ENCODE peak calls at places on chromosome X, in eight cellular contexts. C, L, P, A, V, H, S and M are unnamed samples.
A peak's percentile ranks its signal among the peaks of the same experiment; 100 is the strongest.

GRCh38 chrX:111071542-111072277 is 24.3 kb upstream of the PAK3 start:
- DNase-seq in C (no peak), L (no peak), P (no peak), A (no peak), V (no peak), H (no peak), S (no peak), M (no peak)

GRCh38 chrX:103831342-103831802 is 685 bp downstream of the RAB9B start:
- DNase-seq in C (no peak), L (no peak), P (no peak), A (no peak), V (no peak), H (peak; percentile 16), S (no peak), M (no peak)

GRCh38 chrX:66863721-66864120 is 224.8 kb upstream of the EDA2R start:
- DNase-seq in C (no peak), L (no peak), P (no peak), A (no peak), V (no peak), H (no peak), S (no peak), M (no peak)

GRCh38 chrX:107429090-107429489 is 20.4 kb upstream of the FRMPD3 start:
- DNase-seq in C (peak; percentile 50), L (peak; percentile 85), P (no peak), A (peak; percentile 3), V (peak; percentile 85), H (no peak), S (no peak), M (no peak)

GRCh38 chrX:19964017-19964710 is 26.7 kb downstream of the BCLAF3 start:
- DNase-seq in C (no peak), L (no peak), P (no peak), A (no peak), V (no peak), H (no peak), S (no peak), M (no peak)

GRCh38 chrX:136551410-136551809 is 19.4 kb downstream of the VGLL1 start:
- DNase-seq in C (no peak), L (no peak), P (no peak), A (no peak), V (no peak), H (no peak), S (no peak), M (no peak)

GRCh38 chrX:34849371-34849770 is 93.2 kb upstream of the FAM47B start:
- DNase-seq in C (no peak), L (no peak), P (no peak), A (peak; percentile 74), V (no peak), H (no peak), S (no peak), M (no peak)

GRCh38 chrX:41802958-41803357 is 79.0 kb downstream of the GPR82 start:
- DNase-seq in C (no peak), L (peak; percentile 71), P (no peak), A (no peak), V (peak; percentile 44), H (no peak), S (no peak), M (no peak)

GRCh38 chrX:10415704-10416001 is 204.7 kb downstream of the MID1 start:
- DNase-seq in C (no peak), L (no peak), P (no peak), A (peak; percentile 51), V (no peak), H (no peak), S (no peak), M (no peak)

GRCh38 chrX:15471016-15471415 is 22.1 kb downstream of the PIR start:
- DNase-seq in C (peak; percentile 17), L (peak; percentile 90), P (no peak), A (peak; percentile 65), V (peak; percentile 89), H (peak; percentile 54), S (peak; percentile 18), M (peak; percentile 78)

GRCh38 chrX:37883196-37883595 is 35.8 kb upstream of the DYNLT3 start:
- DNase-seq in C (no peak), L (no peak), P (no peak), A (peak; percentile 38), V (no peak), H (no peak), S (no peak), M (no peak)

GRCh38 chrX:108167211-108167872 is 75.8 kb downstream of the ATG4A start:
- DNase-seq in C (no peak), L (no peak), P (no peak), A (peak; percentile 29), V (no peak), H (no peak), S (no peak), M (no peak)

GRCh38 chrX:151753313-151754041 is 18.9 kb downstream of the CNGA2 start:
- DNase-seq in C (peak; percentile 22), L (peak; percentile 83), P (peak; percentile 36), A (peak; percentile 2), V (peak; percentile 75), H (peak; percentile 64), S (peak; percentile 32), M (peak; percentile 82)

GRCh38 chrX:110421499-110422455 is 63.1 kb downstream of the RTL9 start:
- DNase-seq in C (peak; percentile 84), L (no peak), P (no peak), A (no peak), V (no peak), H (no peak), S (no peak), M (no peak)

GRCh38 chrX:31714797-31715196 is 643.0 kb upstream of the FTHL17 start:
- DNase-seq in C (no peak), L (no peak), P (no peak), A (no peak), V (no peak), H (no peak), S (no peak), M (no peak)

GRCh38 chrX:134528936-134529335 is 69.0 kb downstream of the HPRT1 start:
- DNase-seq in C (no peak), L (no peak), P (no peak), A (no peak), V (no peak), H (no peak), S (no peak), M (no peak)

GRCh38 chrX:41472231-41472815 is 25.2 kb downstream of the NYX start:
- DNase-seq in C (no peak), L (peak; percentile 71), P (no peak), A (no peak), V (no peak), H (no peak), S (no peak), M (no peak)

DNA sequence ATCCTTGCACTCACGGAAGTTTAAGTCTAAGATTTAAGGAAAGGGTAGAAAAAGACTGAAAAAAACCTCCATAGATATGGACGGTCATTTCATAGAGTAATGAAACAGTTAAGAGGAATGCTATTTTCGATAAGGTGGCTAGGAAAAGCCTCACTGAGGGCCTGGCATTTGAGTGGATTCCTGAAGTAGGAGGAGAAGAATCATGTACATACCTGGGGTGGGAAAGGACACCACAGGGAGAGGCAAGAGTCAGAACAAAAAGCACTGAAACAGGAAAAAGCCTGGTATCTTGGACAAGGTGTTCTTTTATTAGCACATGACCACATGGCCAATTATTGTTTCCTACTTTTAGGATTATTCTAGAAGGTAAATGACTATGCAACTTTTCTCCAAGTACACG is 547.2 kb upstream of the DIPK2B start:
- DNase-seq in C (no peak), L (no peak), P (no peak), A (no peak), V (no peak), H (no peak), S (no peak), M (no peak)
- H3K36me3 ChIP-seq in C (no peaks in the 10 kb centered on the region), L (peaks cover 20% of the 10 kb centered on the region), P (no peaks in the 10 kb centered on the region), A (peaks cover 23% of the 10 kb centered on the region), V (no peaks in the 10 kb centered on the region), H (peaks cover 91% of the 10 kb centered on the region), S (peaks cover 7% of the 10 kb centered on the region), M (no peaks in the 10 kb centered on the region)

GRCh38 chrX:13373807-13374187 is 53.9 kb upstream of the ATXN3L start:
- DNase-seq in C (no peak), L (no peak), P (no peak), A (peak; percentile 82), V (no peak), H (no peak), S (no peak), M (no peak)

GRCh38 chrX:13371191-13371590 is 51.3 kb upstream of the ATXN3L start:
- DNase-seq in C (no peak), L (no peak), P (no peak), A (peak; percentile 24), V (no peak), H (no peak), S (no peak), M (no peak)

GRCh38 chrX:13374364-13374763 is 54.5 kb upstream of the ATXN3L start:
- DNase-seq in C (no peak), L (no peak), P (no peak), A (no peak), V (no peak), H (no peak), S (no peak), M (no peak)

GRCh38 chrX:13372203-13372980 is 52.5 kb upstream of the ATXN3L start:
- DNase-seq in C (no peak), L (no peak), P (no peak), A (no peak), V (no peak), H (no peak), S (no peak), M (no peak)

DNA sequence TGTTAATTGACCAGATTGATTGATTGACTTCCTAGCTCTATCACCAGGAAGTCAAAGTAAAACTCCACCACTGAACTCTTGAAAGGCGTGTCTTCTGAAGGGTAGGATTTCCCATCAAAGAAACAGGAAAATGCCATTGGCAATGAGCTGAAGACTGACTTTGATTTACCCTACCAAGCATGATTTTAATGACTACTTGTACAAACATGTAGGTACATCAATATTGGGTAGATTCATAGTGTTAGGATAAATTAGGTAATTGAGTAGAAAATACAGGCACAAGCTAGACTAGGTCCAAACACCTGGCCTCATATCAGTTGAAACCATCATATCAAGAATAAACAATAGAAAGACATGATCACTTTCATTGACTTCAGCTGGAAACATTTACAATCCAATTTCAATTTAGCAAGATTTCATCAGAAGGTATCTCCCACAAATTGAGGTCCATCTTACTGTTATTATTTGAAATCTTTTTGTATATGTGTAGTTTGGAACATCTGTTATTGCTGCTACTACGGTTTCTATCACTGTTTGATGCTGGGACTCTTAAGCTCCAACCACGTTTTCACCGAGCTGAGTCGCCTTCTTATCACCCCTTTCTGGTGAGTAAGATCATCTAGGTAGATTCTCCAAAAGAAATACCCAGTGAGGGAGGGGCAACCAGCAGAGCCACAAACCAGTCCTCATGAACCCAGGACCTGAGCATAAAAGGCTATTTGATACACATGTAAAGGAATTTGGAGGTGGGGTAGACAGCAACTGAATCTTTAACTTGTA is 53.4 kb upstream of the ATXN3L start:
- DNase-seq in C (no peak), L (no peak), P (no peak), A (peak; percentile 70), V (no peak), H (no peak), S (no peak), M (no peak)
- H3K27ac ChIP-seq in C (no peak overlapping the region), L (no peak overlapping the region), P (no peak overlapping the region), A (peak overlapping the region; percentile 100), V (no peak overlapping the region), H (peak overlapping the region; percentile 55), S (peak overlapping the region; percentile 30), M (no peak overlapping the region)

GRCh38 chrX:40105791-40106676 is 8.3 kb upstream of the BCOR start:
- DNase-seq in C (peak; percentile 70), L (peak; percentile 94), P (no peak), A (no peak), V (peak; percentile 85), H (peak; percentile 76), S (peak; percentile 79), M (peak; percentile 83)
- H3K4me1 ChIP-seq in C (peaks cover 13% of the 10 kb centered on the region), L (no peaks in the 10 kb centered on the region), P (peaks cover 16% of the 10 kb centered on the region), A (peaks cover 10% of the 10 kb centered on the region), V (peaks cover 51% of the 10 kb centered on the region), H (no peaks in the 10 kb centered on the region), S (peaks cover 35% of the 10 kb centered on the region), M (no peaks in the 10 kb centered on the region)

GRCh38 chrX:13464599-13465275 is 104.7 kb upstream of the EGFL6 start:
- DNase-seq in C (no peak), L (no peak), P (no peak), A (peak; percentile 54), V (no peak), H (no peak), S (no peak), M (no peak)
- H3K36me3 ChIP-seq in C (no peaks in the 10 kb centered on the region), L (no peaks in the 10 kb centered on the region), P (no peaks in the 10 kb centered on the region), A (no peaks in the 10 kb centered on the region), V (no peaks in the 10 kb centered on the region), H (no peaks in the 10 kb centered on the region), S (no peaks in the 10 kb centered on the region), M (no peaks in the 10 kb centered on the region)